ENCODE peak calls at places on chromosomes 12 and 14, in six cellular contexts. M, Q, C, L, Z and H are unnamed samples.

GRCh38 chr14:24978862-24979724 is 70.9 kb downstream of the STXBP6 start:
- DNase-seq in M (no peak), Q (no peak), C (peak; percentile 52), L (no peak), Z (peak; percentile 63), H (no peak)

GRCh38 chr14:76953196-76953945 is 75.1 kb downstream of the IRF2BPL start:
- DNase-seq in M (no peak), Q (peak; percentile 82), C (no peak), L (no peak), Z (peak; percentile 67), H (peak; percentile 85)

GRCh38 chr12:54572881-54573280 is 15.6 kb downstream of the PPP1R1A start:
- DNase-seq in M (peak; percentile 86), Q (no peak), C (peak; percentile 79), L (no peak), Z (no peak), H (no peak)

GRCh38 chr14:76947078-76947837 is 81.2 kb downstream of the IRF2BPL start:
- DNase-seq in M (peak; percentile 97), Q (peak; percentile 94), C (peak; percentile 96), L (peak; percentile 83), Z (peak; percentile 90), H (peak; percentile 92)

GRCh38 chr14:37406095-37406494 is 189.0 kb downstream of the FOXA1 start:
- DNase-seq in M (no peak), Q (no peak), C (no peak), L (no peak), Z (no peak), H (no peak)

GRCh38 chr12:32947203-32947795 is 50.7 kb upstream of the PKP2 start:
- DNase-seq in M (no peak), Q (no peak), C (peak; percentile 74), L (peak; percentile 27), Z (no peak), H (no peak)

GRCh38 chr14:34175574-34175973 is 224.7 kb upstream of the EGLN3 start:
- DNase-seq in M (no peak), Q (no peak), C (no peak), L (no peak), Z (no peak), H (no peak)

GRCh38 chr14:65604946-65605345 is 192.4 kb downstream of the FUT8 start:
- DNase-seq in M (no peak), Q (peak; percentile 40), C (no peak), L (no peak), Z (no peak), H (no peak)

GRCh38 chr14:60656755-60657608 is 7.7 kb upstream of the SIX1 start:
- DNase-seq in M (peak; percentile 91), Q (peak; percentile 87), C (peak; percentile 82), L (peak; percentile 68), Z (peak; percentile 49), H (peak; percentile 86)

GRCh38 chr12:109469516-109469915 is 7.6 kb downstream of the KCTD10 start:
- DNase-seq in M (no peak), Q (no peak), C (no peak), L (no peak), Z (no peak), H (no peak)

GRCh38 chr12:45214739-45215418 is 1.0 kb upstream of the ANO6 start:
- DNase-seq in M (no peak), Q (peak; percentile 68), C (no peak), L (no peak), Z (peak; percentile 23), H (peak; percentile 61)

GRCh38 chr12:111274820-111275219 is 94.1 kb downstream of the PHETA1 start:
- DNase-seq in M (peak; percentile 61), Q (no peak), C (peak; percentile 48), L (no peak), Z (no peak), H (peak; percentile 31)

GRCh38 chr12:58554522-58555157 is 365.7 kb downstream of the LRIG3 start:
- DNase-seq in M (no peak), Q (no peak), C (no peak), L (no peak), Z (no peak), H (no peak)

GRCh38 chr14:102056694-102057442 is 30.0 kb downstream of the HSP90AA1 start:
- DNase-seq in M (no peak), Q (no peak), C (no peak), L (no peak), Z (no peak), H (no peak)

GRCh38 chr14:98900721-98901272 is 371.2 kb downstream of the BCL11B start:
- DNase-seq in M (no peak), Q (no peak), C (peak; percentile 27), L (no peak), Z (no peak), H (no peak)
- H3K9ac ChIP-seq in M (no peak overlapping the region), Q (no peak overlapping the region), C (no peak overlapping the region), L (no peak overlapping the region), Z (no peak overlapping the region), H (no peak overlapping the region)

GRCh38 chr12:29051221-29051620 is 97.9 kb upstream of the FAR2 start:
- DNase-seq in M (no peak), Q (peak; percentile 49), C (no peak), L (no peak), Z (peak; percentile 51), H (no peak)
- H3K9ac ChIP-seq in M (no peak overlapping the region), Q (no peak overlapping the region), C (no peak overlapping the region), L (no peak overlapping the region), Z (no peak overlapping the region), H (no peak overlapping the region)

GRCh38 chr14:103068351-103069073 is 11.2 kb upstream of the CDC42BPB start:
- DNase-seq in M (no peak), Q (no peak), C (no peak), L (no peak), Z (no peak), H (no peak)
- H3K9ac ChIP-seq in M (no peak overlapping the region), Q (no peak overlapping the region), C (no peak overlapping the region), L (peak overlapping the region; percentile 39), Z (no peak overlapping the region), H (peak overlapping the region; percentile 58)

GRCh38 chr14:35532783-35533356 is 1.1 kb upstream of the INSM2 start:
- DNase-seq in M (no peak), Q (no peak), C (no peak), L (no peak), Z (no peak), H (no peak)
- H3K9ac ChIP-seq in M (no peak overlapping the region), Q (no peak overlapping the region), C (no peak overlapping the region), L (peak overlapping the region; percentile 60), Z (no peak overlapping the region), H (no peak overlapping the region)

DNA sequence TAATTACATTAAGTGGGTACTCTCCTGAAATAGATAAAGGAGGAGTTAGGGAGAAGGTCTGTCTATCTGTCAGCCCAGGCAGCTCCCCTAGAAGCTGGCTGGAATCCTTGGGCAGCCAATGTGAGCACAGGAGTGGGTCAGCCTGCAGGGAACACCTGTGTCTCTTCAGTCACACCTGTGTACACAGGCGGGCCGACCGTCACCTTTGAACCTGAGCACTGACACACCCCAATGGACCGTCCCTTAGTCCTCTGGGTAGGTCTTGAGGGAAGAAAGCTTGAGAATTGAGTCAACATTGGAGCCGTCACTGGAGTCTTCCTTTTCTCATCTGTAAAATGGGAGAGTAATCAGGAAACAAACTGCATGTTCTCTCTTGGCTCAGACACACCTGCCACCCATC is 9.8 kb upstream of the GSC start:
- DNase-seq in M (no peak), Q (no peak), C (no peak), L (no peak), Z (no peak), H (no peak)
- H3K9ac ChIP-seq in M (no peak overlapping the region), Q (no peak overlapping the region), C (no peak overlapping the region), L (no peak overlapping the region), Z (no peak overlapping the region), H (no peak overlapping the region)

DNA sequence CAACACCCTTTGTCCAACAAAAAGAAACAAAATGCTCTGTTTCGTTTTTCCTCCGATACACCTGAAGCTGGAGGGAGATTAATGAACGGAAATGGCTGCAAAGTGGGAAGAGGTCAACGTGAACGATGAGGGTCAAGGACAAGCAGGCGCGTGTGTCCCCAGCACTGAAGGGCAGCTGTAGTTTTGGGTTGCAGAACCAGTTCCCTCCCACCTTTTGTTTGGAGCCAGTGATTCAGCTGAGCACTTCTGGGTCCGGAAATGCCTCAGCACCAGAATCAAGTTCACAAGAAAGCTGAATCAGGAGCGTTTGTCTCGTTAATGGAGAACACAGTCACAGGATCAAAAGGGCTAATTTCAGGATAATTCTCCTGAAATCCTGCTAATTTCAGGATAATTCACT is 51.1 kb upstream of the PWP1 start:
- DNase-seq in M (peak; percentile 78), Q (no peak), C (peak; percentile 39), L (no peak), Z (no peak), H (no peak)
- H3K9ac ChIP-seq in M (no peak overlapping the region), Q (no peak overlapping the region), C (no peak overlapping the region), L (no peak overlapping the region), Z (no peak overlapping the region), H (no peak overlapping the region)

DNA sequence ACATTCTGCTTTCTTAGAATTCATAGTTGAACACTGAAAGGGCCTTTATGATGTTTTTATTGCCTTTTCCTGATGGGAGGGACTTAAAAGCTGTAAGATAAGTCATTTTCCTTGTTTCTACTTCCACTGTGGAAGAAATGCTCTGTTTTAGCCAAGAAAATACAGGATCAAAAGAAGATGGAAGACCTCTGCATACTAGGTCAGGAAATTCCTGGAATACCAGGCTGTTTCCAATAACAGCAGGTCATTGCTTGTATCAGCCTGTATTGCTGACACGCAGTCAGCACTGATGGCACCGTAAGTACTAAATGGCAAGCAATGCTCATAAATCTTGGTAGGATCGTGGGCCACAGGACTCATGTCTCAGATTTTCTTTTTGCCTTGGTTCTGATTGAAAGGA is 521.1 kb upstream of the ATP2B1 start:
- DNase-seq in M (peak; percentile 58), Q (no peak), C (peak; percentile 79), L (peak; percentile 8), Z (peak; percentile 15), H (no peak)
- H3K9ac ChIP-seq in M (no peak overlapping the region), Q (no peak overlapping the region), C (no peak overlapping the region), L (no peak overlapping the region), Z (peak overlapping the region; percentile 14), H (no peak overlapping the region)

GRCh38 chr14:89665262-89665661 is 248.2 kb upstream of the FOXN3 start:
- DNase-seq in M (no peak), Q (no peak), C (no peak), L (no peak), Z (no peak), H (no peak)

GRCh38 chr14:89657014-89657413 is 240.0 kb upstream of the FOXN3 start:
- DNase-seq in M (no peak), Q (no peak), C (no peak), L (no peak), Z (no peak), H (no peak)

GRCh38 chr14:89658977-89659670 is 242.1 kb upstream of the FOXN3 start:
- DNase-seq in M (no peak), Q (no peak), C (no peak), L (no peak), Z (no peak), H (no peak)

GRCh38 chr14:89661392-89661791 is 244.4 kb upstream of the FOXN3 start:
- DNase-seq in M (no peak), Q (no peak), C (no peak), L (no peak), Z (no peak), H (no peak)

DNA sequence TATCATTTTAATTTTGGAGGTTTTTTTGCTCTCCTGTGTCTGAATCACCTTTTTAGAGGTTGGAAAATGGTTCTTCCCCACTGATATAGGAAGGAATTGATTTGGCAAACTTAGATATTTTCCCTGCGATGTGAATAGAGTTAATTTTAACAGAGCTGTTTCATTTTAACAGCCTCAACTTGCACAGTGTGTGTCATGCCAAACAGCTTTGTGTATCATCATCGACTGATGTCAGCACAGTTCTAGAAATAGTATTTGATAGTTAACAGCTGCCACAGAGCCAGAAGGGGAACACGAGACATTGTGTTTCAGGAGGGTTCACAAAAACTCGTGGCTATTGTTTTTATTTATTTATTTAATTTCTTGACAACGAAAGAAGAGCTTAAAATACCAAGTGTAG is 243.2 kb upstream of the FOXN3 start:
- DNase-seq in M (no peak), Q (peak; percentile 77), C (no peak), L (no peak), Z (peak; percentile 20), H (peak; percentile 71)
- H3K9ac ChIP-seq in M (no peak overlapping the region), Q (no peak overlapping the region), C (no peak overlapping the region), L (no peak overlapping the region), Z (no peak overlapping the region), H (peak overlapping the region; percentile 5)